ENCODE peak calls at places on chromosomes 2 and 18, in nine cellular contexts. One of them, this sample, is unnamed. For H3K4me1, the result is how much of the 10 kb centered on the place peaks cover.

GRCh38 chr18:59718108-59719057 is 21.2 kb upstream of the CCBE1 start:
- DNase-seq in fibroblast of lung: peak
- DNase-seq in H9: no peak
- DNase-seq in CD8-positive, alpha-beta T cell: no peak
- DNase-seq in psoas muscle: no peak
- DNase-seq in GM23338: no peak
- DNase-seq in testis: no peak
- DNase-seq in upper lobe of right lung: no peak
- DNase-seq in left ventricle myocardium inferior: no peak
- DNase-seq in this sample: peak

GRCh38 chr2:27494944-27495554 is at the start of gene FNDC4:
- DNase-seq in fibroblast of lung: peak
- DNase-seq in H9: peak
- DNase-seq in CD8-positive, alpha-beta T cell: no peak
- DNase-seq in psoas muscle: peak
- DNase-seq in GM23338: peak
- DNase-seq in testis: no peak
- DNase-seq in upper lobe of right lung: no peak
- DNase-seq in left ventricle myocardium inferior: peak
- DNase-seq in this sample: peak

GRCh38 chr2:133303150-133303549 is 265.1 kb downstream of the NCKAP5 start:
- DNase-seq in fibroblast of lung: peak
- DNase-seq in H9: no peak
- DNase-seq in CD8-positive, alpha-beta T cell: no peak
- DNase-seq in psoas muscle: no peak
- DNase-seq in GM23338: no peak
- DNase-seq in testis: no peak
- DNase-seq in upper lobe of right lung: no peak
- DNase-seq in left ventricle myocardium inferior: no peak
- DNase-seq in this sample: no peak

GRCh38 chr2:160516547-160517365 is 23.1 kb upstream of the RBMS1 start:
- DNase-seq in fibroblast of lung: peak
- DNase-seq in H9: no peak
- DNase-seq in CD8-positive, alpha-beta T cell: no peak
- DNase-seq in psoas muscle: no peak
- DNase-seq in GM23338: no peak
- DNase-seq in testis: no peak
- DNase-seq in upper lobe of right lung: no peak
- DNase-seq in left ventricle myocardium inferior: no peak
- DNase-seq in this sample: peak

GRCh38 chr18:45978084-45978483 is 11.0 kb upstream of the EPG5 start:
- DNase-seq in fibroblast of lung: no peak
- DNase-seq in H9: peak
- DNase-seq in CD8-positive, alpha-beta T cell: no peak
- DNase-seq in psoas muscle: no peak
- DNase-seq in GM23338: peak
- DNase-seq in testis: no peak
- DNase-seq in upper lobe of right lung: no peak
- DNase-seq in left ventricle myocardium inferior: no peak
- DNase-seq in this sample: no peak

GRCh38 chr2:190190507-190190906 is 128.0 kb upstream of the MSTN start:
- DNase-seq in fibroblast of lung: peak
- DNase-seq in H9: no peak
- DNase-seq in CD8-positive, alpha-beta T cell: no peak
- DNase-seq in psoas muscle: no peak
- DNase-seq in GM23338: no peak
- DNase-seq in testis: no peak
- DNase-seq in upper lobe of right lung: no peak
- DNase-seq in left ventricle myocardium inferior: no peak
- DNase-seq in this sample: no peak

GRCh38 chr2:172962824-172963223 is 112.8 kb upstream of the MAP3K20 start:
- DNase-seq in fibroblast of lung: peak
- DNase-seq in H9: no peak
- DNase-seq in CD8-positive, alpha-beta T cell: no peak
- DNase-seq in psoas muscle: no peak
- DNase-seq in GM23338: no peak
- DNase-seq in testis: no peak
- DNase-seq in upper lobe of right lung: no peak
- DNase-seq in left ventricle myocardium inferior: no peak
- DNase-seq in this sample: peak

GRCh38 chr18:68507781-68508180 is 207.1 kb downstream of the TMX3 start:
- DNase-seq in fibroblast of lung: peak
- DNase-seq in H9: no peak
- DNase-seq in CD8-positive, alpha-beta T cell: no peak
- DNase-seq in psoas muscle: no peak
- DNase-seq in GM23338: no peak
- DNase-seq in testis: no peak
- DNase-seq in upper lobe of right lung: no peak
- DNase-seq in left ventricle myocardium inferior: no peak
- DNase-seq in this sample: peak

GRCh38 chr2:143877056-143877455 is 642.9 kb downstream of the ZEB2 start:
- DNase-seq in fibroblast of lung: no peak
- DNase-seq in H9: peak
- DNase-seq in CD8-positive, alpha-beta T cell: no peak
- DNase-seq in psoas muscle: no peak
- DNase-seq in GM23338: peak
- DNase-seq in testis: no peak
- DNase-seq in upper lobe of right lung: no peak
- DNase-seq in left ventricle myocardium inferior: no peak
- DNase-seq in this sample: no peak

GRCh38 chr2:157182834-157183396 is 74.6 kb upstream of the GALNT5 start:
- DNase-seq in fibroblast of lung: peak
- DNase-seq in H9: no peak
- DNase-seq in CD8-positive, alpha-beta T cell: no peak
- DNase-seq in psoas muscle: no peak
- DNase-seq in GM23338: no peak
- DNase-seq in testis: no peak
- DNase-seq in upper lobe of right lung: no peak
- DNase-seq in left ventricle myocardium inferior: no peak
- DNase-seq in this sample: no peak

GRCh38 chr2:128499367-128500135 is 180.9 kb upstream of the HS6ST1 start:
- DNase-seq in fibroblast of lung: no peak
- DNase-seq in H9: peak
- DNase-seq in CD8-positive, alpha-beta T cell: no peak
- DNase-seq in psoas muscle: no peak
- DNase-seq in GM23338: no peak
- DNase-seq in testis: peak
- DNase-seq in upper lobe of right lung: peak
- DNase-seq in left ventricle myocardium inferior: no peak
- DNase-seq in this sample: no peak

DNA sequence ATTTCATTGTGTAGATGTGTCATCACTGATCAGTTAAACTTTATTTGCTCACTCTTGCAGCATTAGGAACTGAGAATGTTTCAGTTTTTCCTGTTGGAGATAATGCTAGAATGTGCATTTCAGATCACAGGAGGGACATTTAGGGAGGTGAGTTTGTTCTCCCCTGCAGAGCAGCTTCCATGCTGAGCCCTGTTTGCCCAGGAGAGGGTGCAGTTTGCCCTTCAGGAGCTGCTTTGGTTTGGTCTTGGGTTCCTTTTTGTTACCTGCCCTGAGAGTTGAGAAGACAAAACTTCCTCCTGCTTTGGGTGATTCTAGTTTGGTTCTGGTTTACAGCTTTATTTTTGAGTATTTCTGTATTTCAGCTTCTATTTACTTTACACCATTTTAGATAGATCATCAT is 49.9 kb downstream of the DGKD start:
- DNase-seq in fibroblast of lung: no peak
- DNase-seq in H9: no peak
- DNase-seq in CD8-positive, alpha-beta T cell: peak
- DNase-seq in psoas muscle: no peak
- DNase-seq in GM23338: peak
- DNase-seq in testis: peak
- DNase-seq in upper lobe of right lung: no peak
- DNase-seq in left ventricle myocardium inferior: no peak
- DNase-seq in this sample: peak
- TF ChIP-seq CTCF in fibroblast of lung: peak
- TF ChIP-seq CTCF in H9: peak
- TF ChIP-seq CTCF in CD8-positive, alpha-beta T cell: peak
- TF ChIP-seq CTCF in psoas muscle: peak
- TF ChIP-seq CTCF in GM23338: peak
- TF ChIP-seq CTCF in testis: peak
- TF ChIP-seq CTCF in upper lobe of right lung: peak
- TF ChIP-seq CTCF in left ventricle myocardium inferior: peak
- TF ChIP-seq CTCF in this sample: peak

DNA sequence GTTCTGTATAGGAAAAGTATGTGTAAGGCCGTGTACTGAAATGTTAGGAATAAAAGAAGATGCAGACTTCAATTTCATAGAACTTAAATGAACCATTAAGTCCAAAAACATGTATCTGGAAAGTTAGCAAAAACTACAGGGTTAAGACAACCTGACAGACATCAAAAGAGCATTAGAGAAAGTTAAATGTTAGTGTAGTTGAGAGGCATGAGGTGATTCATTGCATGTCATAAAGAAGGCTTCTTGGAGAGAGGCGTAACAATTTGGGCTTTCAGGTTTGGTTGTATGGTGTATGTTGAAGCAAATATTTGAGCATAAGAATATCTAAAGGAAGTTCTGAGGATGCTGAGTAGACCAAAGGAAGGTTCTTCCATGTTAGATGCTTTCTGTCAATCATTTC is 6.3 kb downstream of the EPC2 start:
- DNase-seq in fibroblast of lung: no peak
- DNase-seq in H9: no peak
- DNase-seq in CD8-positive, alpha-beta T cell: no peak
- DNase-seq in psoas muscle: no peak
- DNase-seq in GM23338: no peak
- DNase-seq in testis: no peak
- DNase-seq in upper lobe of right lung: no peak
- DNase-seq in left ventricle myocardium inferior: no peak
- DNase-seq in this sample: no peak
- H3K4me1 ChIP-seq in fibroblast of lung: under half
- H3K4me1 ChIP-seq in H9: under half
- H3K4me1 ChIP-seq in CD8-positive, alpha-beta T cell: half or more
- H3K4me1 ChIP-seq in psoas muscle: half or more
- H3K4me1 ChIP-seq in GM23338: under half
- H3K4me1 ChIP-seq in testis: under half
- H3K4me1 ChIP-seq in upper lobe of right lung: half or more
- H3K4me1 ChIP-seq in left ventricle myocardium inferior: half or more
- H3K4me1 ChIP-seq in this sample: under half

GRCh38 chr2:191866675-191867506 is 20.0 kb upstream of the CAVIN2 start:
- DNase-seq in fibroblast of lung: peak
- DNase-seq in H9: no peak
- DNase-seq in CD8-positive, alpha-beta T cell: no peak
- DNase-seq in psoas muscle: no peak
- DNase-seq in GM23338: no peak
- DNase-seq in testis: peak
- DNase-seq in upper lobe of right lung: no peak
- DNase-seq in left ventricle myocardium inferior: no peak
- DNase-seq in this sample: peak

GRCh38 chr2:191869178-191869577 is 22.3 kb upstream of the CAVIN2 start:
- DNase-seq in fibroblast of lung: peak
- DNase-seq in H9: peak
- DNase-seq in CD8-positive, alpha-beta T cell: no peak
- DNase-seq in psoas muscle: no peak
- DNase-seq in GM23338: peak
- DNase-seq in testis: peak
- DNase-seq in upper lobe of right lung: no peak
- DNase-seq in left ventricle myocardium inferior: no peak
- DNase-seq in this sample: peak

GRCh38 chr2:191867507-191867847 is 20.6 kb upstream of the CAVIN2 start:
- DNase-seq in fibroblast of lung: no peak
- DNase-seq in H9: no peak
- DNase-seq in CD8-positive, alpha-beta T cell: no peak
- DNase-seq in psoas muscle: no peak
- DNase-seq in GM23338: no peak
- DNase-seq in testis: no peak
- DNase-seq in upper lobe of right lung: no peak
- DNase-seq in left ventricle myocardium inferior: no peak
- DNase-seq in this sample: no peak

GRCh38 chr2:191869781-191870180 is 22.9 kb upstream of the CAVIN2 start:
- DNase-seq in fibroblast of lung: no peak
- DNase-seq in H9: no peak
- DNase-seq in CD8-positive, alpha-beta T cell: no peak
- DNase-seq in psoas muscle: no peak
- DNase-seq in GM23338: no peak
- DNase-seq in testis: no peak
- DNase-seq in upper lobe of right lung: no peak
- DNase-seq in left ventricle myocardium inferior: no peak
- DNase-seq in this sample: no peak

DNA sequence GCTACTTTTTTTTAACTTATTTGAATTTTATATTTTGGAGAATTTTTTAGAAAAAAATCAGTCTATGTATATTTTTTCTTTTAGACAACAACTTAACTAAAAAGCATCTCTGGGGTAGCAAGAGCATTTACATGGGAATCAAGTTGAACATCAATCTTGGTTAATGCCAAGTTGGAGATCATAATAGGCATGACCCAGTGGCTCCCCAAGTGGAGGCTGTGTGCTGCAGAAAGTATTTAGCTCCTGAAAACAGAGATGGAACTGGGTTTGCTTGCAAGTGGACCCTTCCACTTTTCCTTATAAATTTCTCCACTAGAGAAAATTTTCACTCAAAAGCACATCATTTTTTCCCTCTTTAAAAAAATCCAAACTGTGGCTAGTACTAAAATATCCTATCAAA is 23.9 kb upstream of the CAVIN2 start:
- DNase-seq in fibroblast of lung: no peak
- DNase-seq in H9: no peak
- DNase-seq in CD8-positive, alpha-beta T cell: no peak
- DNase-seq in psoas muscle: no peak
- DNase-seq in GM23338: peak
- DNase-seq in testis: no peak
- DNase-seq in upper lobe of right lung: no peak
- DNase-seq in left ventricle myocardium inferior: no peak
- DNase-seq in this sample: no peak
- TF ChIP-seq CTCF in fibroblast of lung: peak
- TF ChIP-seq CTCF in H9: peak
- TF ChIP-seq CTCF in CD8-positive, alpha-beta T cell: no peak
- TF ChIP-seq CTCF in psoas muscle: no peak
- TF ChIP-seq CTCF in GM23338: peak
- TF ChIP-seq CTCF in testis: no peak
- TF ChIP-seq CTCF in upper lobe of right lung: peak
- TF ChIP-seq CTCF in left ventricle myocardium inferior: peak
- TF ChIP-seq CTCF in this sample: no peak

GRCh38 chr2:164780611-164781167 is 60.9 kb downstream of the COBLL1 start:
- DNase-seq in fibroblast of lung: no peak
- DNase-seq in H9: no peak
- DNase-seq in CD8-positive, alpha-beta T cell: no peak
- DNase-seq in psoas muscle: no peak
- DNase-seq in GM23338: no peak
- DNase-seq in testis: no peak
- DNase-seq in upper lobe of right lung: no peak
- DNase-seq in left ventricle myocardium inferior: no peak
- DNase-seq in this sample: no peak

GRCh38 chr2:164779383-164780057 is 62.1 kb downstream of the COBLL1 start:
- DNase-seq in fibroblast of lung: no peak
- DNase-seq in H9: no peak
- DNase-seq in CD8-positive, alpha-beta T cell: no peak
- DNase-seq in psoas muscle: no peak
- DNase-seq in GM23338: no peak
- DNase-seq in testis: no peak
- DNase-seq in upper lobe of right lung: no peak
- DNase-seq in left ventricle myocardium inferior: peak
- DNase-seq in this sample: no peak

GRCh38 chr2:164781394-164781793 is 60.2 kb downstream of the COBLL1 start:
- DNase-seq in fibroblast of lung: no peak
- DNase-seq in H9: no peak
- DNase-seq in CD8-positive, alpha-beta T cell: no peak
- DNase-seq in psoas muscle: no peak
- DNase-seq in GM23338: no peak
- DNase-seq in testis: no peak
- DNase-seq in upper lobe of right lung: no peak
- DNase-seq in left ventricle myocardium inferior: no peak
- DNase-seq in this sample: no peak

GRCh38 chr2:164784376-164784775 is 57.2 kb downstream of the COBLL1 start:
- DNase-seq in fibroblast of lung: peak
- DNase-seq in H9: no peak
- DNase-seq in CD8-positive, alpha-beta T cell: no peak
- DNase-seq in psoas muscle: no peak
- DNase-seq in GM23338: peak
- DNase-seq in testis: no peak
- DNase-seq in upper lobe of right lung: no peak
- DNase-seq in left ventricle myocardium inferior: no peak
- DNase-seq in this sample: no peak

GRCh38 chr2:164782323-164782722 is 59.3 kb downstream of the COBLL1 start:
- DNase-seq in fibroblast of lung: peak
- DNase-seq in H9: no peak
- DNase-seq in CD8-positive, alpha-beta T cell: no peak
- DNase-seq in psoas muscle: no peak
- DNase-seq in GM23338: no peak
- DNase-seq in testis: no peak
- DNase-seq in upper lobe of right lung: no peak
- DNase-seq in left ventricle myocardium inferior: no peak
- DNase-seq in this sample: peak
- H3K4me1 ChIP-seq in fibroblast of lung: under half
- H3K4me1 ChIP-seq in H9: under half
- H3K4me1 ChIP-seq in CD8-positive, alpha-beta T cell: under half
- H3K4me1 ChIP-seq in psoas muscle: under half
- H3K4me1 ChIP-seq in GM23338: under half
- H3K4me1 ChIP-seq in testis: under half
- H3K4me1 ChIP-seq in upper lobe of right lung: under half
- H3K4me1 ChIP-seq in left ventricle myocardium inferior: half or more
- H3K4me1 ChIP-seq in this sample: under half